ENCODE peak calls at places on chromosomes 16 and 17, in nine cellular contexts. P, N, W, X, A, F, U, G and Q are unnamed samples.

GRCh38 chr17:80026359-80027042 is 9.2 kb downstream of the TBC1D16 start:
- DNase-seq in P (no peak), N (no peak), W (no peak), X (peak), A (no peak), F (no peak), U (peak), G (no peak), Q (no peak)

GRCh38 chr16:49837673-49838360 is 18.1 kb downstream of the ZNF423 start:
- DNase-seq in P (no peak), N (no peak), W (no peak), X (no peak), A (no peak), F (no peak), U (no peak), G (no peak), Q (no peak)

GRCh38 chr16:81842564-81843242 is 63.6 kb downstream of the PLCG2 start:
- DNase-seq in P (no peak), N (no peak), W (no peak), X (no peak), A (peak), F (no peak), U (no peak), G (no peak), Q (no peak)

GRCh38 chr16:50190292-50190691 is 37.2 kb downstream of the TENT4B start:
- DNase-seq in P (no peak), N (no peak), W (no peak), X (no peak), A (no peak), F (no peak), U (no peak), G (no peak), Q (no peak)

GRCh38 chr17:18040287-18040858 is 1.2 kb downstream of the GID4 start:
- DNase-seq in P (no peak), N (no peak), W (no peak), X (no peak), A (no peak), F (no peak), U (no peak), G (no peak), Q (no peak)

GRCh38 chr16:83807710-83808572 is at the start of gene HSBP1:
- DNase-seq in P (peak), N (peak), W (peak), X (peak), A (peak), F (peak), U (peak), G (peak), Q (peak)

GRCh38 chr16:49193596-49193995 is 88.0 kb downstream of the CBLN1 start:
- DNase-seq in P (no peak), N (no peak), W (no peak), X (no peak), A (no peak), F (no peak), U (no peak), G (peak), Q (no peak)

GRCh38 chr17:82126479-82127314 is 28.7 kb upstream of the FASN start:
- DNase-seq in P (no peak), N (no peak), W (no peak), X (peak), A (no peak), F (no peak), U (no peak), G (no peak), Q (no peak)

GRCh38 chr17:17913695-17914332 is 58.4 kb downstream of the TOM1L2 start:
- DNase-seq in P (peak), N (peak), W (no peak), X (peak), A (no peak), F (peak), U (peak), G (peak), Q (peak)

GRCh38 chr16:30084096-30084815 is 7.5 kb downstream of the TBX6 start:
- DNase-seq in P (no peak), N (no peak), W (no peak), X (no peak), A (no peak), F (no peak), U (no peak), G (no peak), Q (no peak)

GRCh38 chr17:37490022-37490587 is 414 bp downstream of the DUSP14 start:
- DNase-seq in P (no peak), N (peak), W (no peak), X (peak), A (peak), F (peak), U (peak), G (no peak), Q (peak)

GRCh38 chr16:75058815-75059214 is 57.8 kb downstream of the LDHD start:
- DNase-seq in P (no peak), N (no peak), W (no peak), X (no peak), A (no peak), F (no peak), U (no peak), G (no peak), Q (no peak)

GRCh38 chr17:5809580-5810188 is 225.4 kb upstream of the NLRP1 start:
- DNase-seq in P (no peak), N (peak), W (no peak), X (no peak), A (peak), F (no peak), U (no peak), G (no peak), Q (no peak)

GRCh38 chr17:61352408-61352770 is 47.3 kb upstream of the TBX2 start:
- DNase-seq in P (no peak), N (no peak), W (no peak), X (no peak), A (no peak), F (no peak), U (no peak), G (no peak), Q (no peak)

GRCh38 chr17:61352771-61353170 is 46.9 kb upstream of the TBX2 start:
- DNase-seq in P (no peak), N (no peak), W (no peak), X (no peak), A (no peak), F (no peak), U (no peak), G (no peak), Q (no peak)

GRCh38 chr17:61345825-61346628 is 53.6 kb upstream of the TBX2 start:
- DNase-seq in P (no peak), N (no peak), W (no peak), X (no peak), A (no peak), F (no peak), U (no peak), G (no peak), Q (no peak)

GRCh38 chr17:61351745-61352407 is 47.8 kb upstream of the TBX2 start:
- DNase-seq in P (no peak), N (no peak), W (no peak), X (no peak), A (no peak), F (no peak), U (no peak), G (no peak), Q (no peak)

GRCh38 chr17:61349350-61349749 is 50.3 kb upstream of the TBX2 start:
- DNase-seq in P (no peak), N (no peak), W (no peak), X (no peak), A (no peak), F (no peak), U (no peak), G (no peak), Q (no peak)
- TF ChIP-seq CTCF in P (peak), N (no peak), W (peak), X (no peak), A (peak), F (no peak), U (no peak), G (no peak), Q (no peak)

DNA sequence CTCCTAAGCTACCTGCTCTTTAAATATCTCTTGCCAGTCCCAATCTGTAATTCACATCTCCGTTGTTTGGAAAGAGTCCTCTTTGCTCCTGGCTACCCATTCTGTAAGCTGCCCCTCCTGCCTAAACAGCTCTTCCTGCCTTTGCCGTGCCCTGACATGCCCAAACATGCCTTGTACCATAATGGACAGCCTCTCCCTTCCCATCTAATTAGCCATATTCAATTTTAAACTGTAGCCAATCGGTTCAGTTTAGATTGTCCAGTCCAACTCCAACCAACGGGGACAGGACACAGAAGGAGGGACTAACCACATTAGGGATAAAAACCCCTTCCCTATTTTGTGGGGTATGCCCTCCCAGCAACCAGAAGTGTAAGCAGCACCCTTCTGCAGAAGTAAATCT is 30.6 kb upstream of the CLEC3A start:
- DNase-seq in P (no peak), N (no peak), W (no peak), X (no peak), A (no peak), F (no peak), U (no peak), G (no peak), Q (no peak)
- TF ChIP-seq POLR2AphosphoS5 in P (no peak), N (no peak), W (no peak), X (no peak), A (no peak), F (no peak), U (no peak), G (no peak), Q (no peak)

DNA sequence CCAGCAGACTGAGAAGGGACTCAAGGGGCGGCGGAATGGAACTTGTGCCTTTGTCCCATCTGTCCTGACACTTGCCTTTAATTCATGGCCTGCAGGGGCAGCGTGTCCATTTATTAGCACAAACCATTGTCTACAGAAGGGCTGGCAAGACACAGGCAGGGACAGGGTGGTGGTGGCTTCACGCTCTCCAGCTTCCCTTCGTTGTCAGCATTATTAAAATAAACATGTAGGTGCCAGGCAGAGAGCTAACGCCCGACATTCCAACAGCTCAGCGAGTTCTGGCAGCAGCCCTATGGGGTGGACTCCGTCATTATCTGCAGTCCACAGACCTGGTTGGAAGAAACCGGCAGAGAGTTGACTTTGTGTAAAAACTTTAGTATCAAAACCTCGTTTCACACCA is 16.3 kb downstream of the DNAI2 start:
- DNase-seq in P (no peak), N (no peak), W (no peak), X (no peak), A (peak), F (no peak), U (no peak), G (no peak), Q (no peak)
- TF ChIP-seq CTCF in P (no peak), N (no peak), W (no peak), X (no peak), A (peak), F (no peak), U (no peak), G (no peak), Q (no peak)

DNA sequence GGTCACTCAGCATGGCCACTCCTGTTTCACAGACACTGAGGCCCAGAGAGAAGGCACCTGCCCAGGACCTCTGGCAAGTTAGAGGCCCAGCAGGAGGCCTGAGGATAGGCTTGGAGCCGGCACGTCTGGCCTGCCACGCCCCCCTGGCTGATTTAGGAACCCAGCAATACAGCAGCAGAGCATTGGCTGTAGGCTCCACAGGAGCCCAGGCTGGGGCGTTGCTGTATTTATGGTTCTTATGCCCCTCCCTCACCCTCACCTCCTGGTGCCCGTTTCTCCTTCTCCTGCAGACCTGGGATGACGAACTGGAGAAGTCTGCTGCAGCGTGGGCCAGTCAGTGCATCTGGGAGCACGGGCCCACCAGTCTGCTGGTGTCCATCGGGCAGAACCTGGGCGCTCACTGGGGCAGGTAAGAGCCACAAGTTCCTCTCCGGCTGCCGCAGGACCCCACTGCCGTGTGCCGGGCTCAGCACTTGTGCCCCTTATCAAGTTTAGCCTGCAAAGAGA is 25.8 kb downstream of the CRISPLD2 start:
- DNase-seq in P (no peak), N (no peak), W (no peak), X (peak), A (no peak), F (no peak), U (no peak), G (no peak), Q (no peak)
- TF ChIP-seq POLR2AphosphoS5 in P (no peak), N (peak), W (no peak), X (no peak), A (no peak), F (no peak), U (no peak), G (peak), Q (no peak)

GRCh38 chr16:15886078-15886477 is 2.3 kb downstream of the CEP20 start:
- DNase-seq in P (no peak), N (no peak), W (no peak), X (no peak), A (no peak), F (no peak), U (no peak), G (no peak), Q (no peak)
- TF ChIP-seq CTCF in P (no peak), N (no peak), W (no peak), X (no peak), A (no peak), F (no peak), U (no peak), G (no peak), Q (no peak)